ENCODE peak calls at places on chromosomes 12 and 14, in nine cellular contexts. One of them, this sample, is unnamed.

GRCh38 chr14:64800000-64800399 is 79.7 kb downstream of the SPTB start:
- DNase-seq in GM12865: peak; percentile 25
- DNase-seq in testis: peak; percentile 49
- DNase-seq in EL: peak; percentile 56
- DNase-seq in activated gamma-delta T cell treated with Interleukin-2 at 50 U/mL for 16 hours: no peak
- DNase-seq in activated T-cell treated with anti-CD3 and anti-CD28 coated beads, Interleukin-2, amount 50 U/mL, for 72 hours: no peak
- DNase-seq in LoVo: peak; percentile 37
- DNase-seq in stimulated activated CD8-positive, alpha-beta memory T cell treated with anti-CD3 and anti-CD28 coated beads, Interleukin-15, amount 100 ng/mL, for 24 hours: no peak
- DNase-seq in cardiac fibroblast: peak; percentile 51
- DNase-seq in this sample: no peak

GRCh38 chr14:59028476-59029202 is 159.8 kb upstream of the DAAM1 start:
- DNase-seq in GM12865: peak; percentile 82
- DNase-seq in testis: peak; percentile 76
- DNase-seq in EL: peak; percentile 98
- DNase-seq in activated gamma-delta T cell treated with Interleukin-2 at 50 U/mL for 16 hours: no peak
- DNase-seq in activated T-cell treated with anti-CD3 and anti-CD28 coated beads, Interleukin-2, amount 50 U/mL, for 72 hours: peak; percentile 42
- DNase-seq in LoVo: peak; percentile 78
- DNase-seq in stimulated activated CD8-positive, alpha-beta memory T cell treated with anti-CD3 and anti-CD28 coated beads, Interleukin-15, amount 100 ng/mL, for 24 hours: no peak
- DNase-seq in cardiac fibroblast: peak; percentile 88
- DNase-seq in this sample: no peak

GRCh38 chr14:51513281-51513680 is 138.4 kb upstream of the FRMD6 start:
- DNase-seq in GM12865: no peak
- DNase-seq in testis: no peak
- DNase-seq in EL: peak; percentile 60
- DNase-seq in activated gamma-delta T cell treated with Interleukin-2 at 50 U/mL for 16 hours: no peak
- DNase-seq in activated T-cell treated with anti-CD3 and anti-CD28 coated beads, Interleukin-2, amount 50 U/mL, for 72 hours: no peak
- DNase-seq in LoVo: no peak
- DNase-seq in stimulated activated CD8-positive, alpha-beta memory T cell treated with anti-CD3 and anti-CD28 coated beads, Interleukin-15, amount 100 ng/mL, for 24 hours: no peak
- DNase-seq in cardiac fibroblast: no peak
- DNase-seq in this sample: no peak

GRCh38 chr12:116642683-116643082 is 83.5 kb downstream of the MAP1LC3B2 start:
- DNase-seq in GM12865: peak; percentile 5
- DNase-seq in testis: no peak
- DNase-seq in EL: no peak
- DNase-seq in activated gamma-delta T cell treated with Interleukin-2 at 50 U/mL for 16 hours: no peak
- DNase-seq in activated T-cell treated with anti-CD3 and anti-CD28 coated beads, Interleukin-2, amount 50 U/mL, for 72 hours: no peak
- DNase-seq in LoVo: no peak
- DNase-seq in stimulated activated CD8-positive, alpha-beta memory T cell treated with anti-CD3 and anti-CD28 coated beads, Interleukin-15, amount 100 ng/mL, for 24 hours: no peak
- DNase-seq in cardiac fibroblast: no peak
- DNase-seq in this sample: no peak

GRCh38 chr14:72416892-72417291 is 477.0 kb downstream of the DPF3 start:
- DNase-seq in GM12865: peak; percentile 56
- DNase-seq in testis: peak; percentile 30
- DNase-seq in EL: no peak
- DNase-seq in activated gamma-delta T cell treated with Interleukin-2 at 50 U/mL for 16 hours: no peak
- DNase-seq in activated T-cell treated with anti-CD3 and anti-CD28 coated beads, Interleukin-2, amount 50 U/mL, for 72 hours: no peak
- DNase-seq in LoVo: peak; percentile 34
- DNase-seq in stimulated activated CD8-positive, alpha-beta memory T cell treated with anti-CD3 and anti-CD28 coated beads, Interleukin-15, amount 100 ng/mL, for 24 hours: no peak
- DNase-seq in cardiac fibroblast: no peak
- DNase-seq in this sample: no peak

GRCh38 chr14:104363891-104364760 is 215.4 kb upstream of the C14orf180 start:
- DNase-seq in GM12865: no peak
- DNase-seq in testis: no peak
- DNase-seq in EL: no peak
- DNase-seq in activated gamma-delta T cell treated with Interleukin-2 at 50 U/mL for 16 hours: no peak
- DNase-seq in activated T-cell treated with anti-CD3 and anti-CD28 coated beads, Interleukin-2, amount 50 U/mL, for 72 hours: no peak
- DNase-seq in LoVo: no peak
- DNase-seq in stimulated activated CD8-positive, alpha-beta memory T cell treated with anti-CD3 and anti-CD28 coated beads, Interleukin-15, amount 100 ng/mL, for 24 hours: no peak
- DNase-seq in cardiac fibroblast: no peak
- DNase-seq in this sample: no peak

GRCh38 chr12:118704517-118704916 is 276.8 kb upstream of the SRRM4 start:
- DNase-seq in GM12865: no peak
- DNase-seq in testis: no peak
- DNase-seq in EL: no peak
- DNase-seq in activated gamma-delta T cell treated with Interleukin-2 at 50 U/mL for 16 hours: no peak
- DNase-seq in activated T-cell treated with anti-CD3 and anti-CD28 coated beads, Interleukin-2, amount 50 U/mL, for 72 hours: no peak
- DNase-seq in LoVo: no peak
- DNase-seq in stimulated activated CD8-positive, alpha-beta memory T cell treated with anti-CD3 and anti-CD28 coated beads, Interleukin-15, amount 100 ng/mL, for 24 hours: no peak
- DNase-seq in cardiac fibroblast: no peak
- DNase-seq in this sample: no peak

GRCh38 chr14:39762576-39763401 is 330.6 kb upstream of the FBXO33 start:
- DNase-seq in GM12865: peak; percentile 80
- DNase-seq in testis: no peak
- DNase-seq in EL: no peak
- DNase-seq in activated gamma-delta T cell treated with Interleukin-2 at 50 U/mL for 16 hours: no peak
- DNase-seq in activated T-cell treated with anti-CD3 and anti-CD28 coated beads, Interleukin-2, amount 50 U/mL, for 72 hours: peak; percentile 19
- DNase-seq in LoVo: no peak
- DNase-seq in stimulated activated CD8-positive, alpha-beta memory T cell treated with anti-CD3 and anti-CD28 coated beads, Interleukin-15, amount 100 ng/mL, for 24 hours: no peak
- DNase-seq in cardiac fibroblast: no peak
- DNase-seq in this sample: no peak

GRCh38 chr12:48029811-48030650 is 25.8 kb upstream of the COL2A1 start:
- DNase-seq in GM12865: no peak
- DNase-seq in testis: no peak
- DNase-seq in EL: no peak
- DNase-seq in activated gamma-delta T cell treated with Interleukin-2 at 50 U/mL for 16 hours: no peak
- DNase-seq in activated T-cell treated with anti-CD3 and anti-CD28 coated beads, Interleukin-2, amount 50 U/mL, for 72 hours: no peak
- DNase-seq in LoVo: no peak
- DNase-seq in stimulated activated CD8-positive, alpha-beta memory T cell treated with anti-CD3 and anti-CD28 coated beads, Interleukin-15, amount 100 ng/mL, for 24 hours: no peak
- DNase-seq in cardiac fibroblast: no peak
- DNase-seq in this sample: no peak

GRCh38 chr14:96275182-96276112 is 19.4 kb downstream of the BDKRB1 start:
- DNase-seq in GM12865: peak; percentile 67
- DNase-seq in testis: peak; percentile 85
- DNase-seq in EL: peak; percentile 74
- DNase-seq in activated gamma-delta T cell treated with Interleukin-2 at 50 U/mL for 16 hours: peak; percentile 49
- DNase-seq in activated T-cell treated with anti-CD3 and anti-CD28 coated beads, Interleukin-2, amount 50 U/mL, for 72 hours: peak; percentile 78
- DNase-seq in LoVo: peak; percentile 61
- DNase-seq in stimulated activated CD8-positive, alpha-beta memory T cell treated with anti-CD3 and anti-CD28 coated beads, Interleukin-15, amount 100 ng/mL, for 24 hours: peak; percentile 53
- DNase-seq in cardiac fibroblast: peak; percentile 82
- DNase-seq in this sample: peak; percentile 90

GRCh38 chr12:81757731-81758325 is 1.3 kb downstream of the PPFIA2 start:
- DNase-seq in GM12865: no peak
- DNase-seq in testis: no peak
- DNase-seq in EL: no peak
- DNase-seq in activated gamma-delta T cell treated with Interleukin-2 at 50 U/mL for 16 hours: no peak
- DNase-seq in activated T-cell treated with anti-CD3 and anti-CD28 coated beads, Interleukin-2, amount 50 U/mL, for 72 hours: no peak
- DNase-seq in LoVo: no peak
- DNase-seq in stimulated activated CD8-positive, alpha-beta memory T cell treated with anti-CD3 and anti-CD28 coated beads, Interleukin-15, amount 100 ng/mL, for 24 hours: no peak
- DNase-seq in cardiac fibroblast: no peak
- DNase-seq in this sample: no peak

GRCh38 chr12:127599441-127599840 is 667.5 kb upstream of the TMEM132C start:
- DNase-seq in GM12865: no peak
- DNase-seq in testis: no peak
- DNase-seq in EL: no peak
- DNase-seq in activated gamma-delta T cell treated with Interleukin-2 at 50 U/mL for 16 hours: no peak
- DNase-seq in activated T-cell treated with anti-CD3 and anti-CD28 coated beads, Interleukin-2, amount 50 U/mL, for 72 hours: no peak
- DNase-seq in LoVo: no peak
- DNase-seq in stimulated activated CD8-positive, alpha-beta memory T cell treated with anti-CD3 and anti-CD28 coated beads, Interleukin-15, amount 100 ng/mL, for 24 hours: no peak
- DNase-seq in cardiac fibroblast: no peak
- DNase-seq in this sample: no peak

GRCh38 chr12:127063339-127064090 is 1203.5 kb upstream of the TMEM132C start:
- DNase-seq in GM12865: no peak
- DNase-seq in testis: no peak
- DNase-seq in EL: no peak
- DNase-seq in activated gamma-delta T cell treated with Interleukin-2 at 50 U/mL for 16 hours: no peak
- DNase-seq in activated T-cell treated with anti-CD3 and anti-CD28 coated beads, Interleukin-2, amount 50 U/mL, for 72 hours: no peak
- DNase-seq in LoVo: no peak
- DNase-seq in stimulated activated CD8-positive, alpha-beta memory T cell treated with anti-CD3 and anti-CD28 coated beads, Interleukin-15, amount 100 ng/mL, for 24 hours: no peak
- DNase-seq in cardiac fibroblast: no peak
- DNase-seq in this sample: no peak

GRCh38 chr12:101256271-101256670 is 23.6 kb upstream of the UTP20 start:
- DNase-seq in GM12865: no peak
- DNase-seq in testis: no peak
- DNase-seq in EL: peak; percentile 3
- DNase-seq in activated gamma-delta T cell treated with Interleukin-2 at 50 U/mL for 16 hours: no peak
- DNase-seq in activated T-cell treated with anti-CD3 and anti-CD28 coated beads, Interleukin-2, amount 50 U/mL, for 72 hours: no peak
- DNase-seq in LoVo: no peak
- DNase-seq in stimulated activated CD8-positive, alpha-beta memory T cell treated with anti-CD3 and anti-CD28 coated beads, Interleukin-15, amount 100 ng/mL, for 24 hours: no peak
- DNase-seq in cardiac fibroblast: no peak
- DNase-seq in this sample: no peak

GRCh38 chr14:70660967-70661871 is 19.5 kb downstream of the TTC9 start:
- DNase-seq in GM12865: peak; percentile 74
- DNase-seq in testis: no peak
- DNase-seq in EL: no peak
- DNase-seq in activated gamma-delta T cell treated with Interleukin-2 at 50 U/mL for 16 hours: peak; percentile 48
- DNase-seq in activated T-cell treated with anti-CD3 and anti-CD28 coated beads, Interleukin-2, amount 50 U/mL, for 72 hours: peak; percentile 53
- DNase-seq in LoVo: no peak
- DNase-seq in stimulated activated CD8-positive, alpha-beta memory T cell treated with anti-CD3 and anti-CD28 coated beads, Interleukin-15, amount 100 ng/mL, for 24 hours: no peak
- DNase-seq in cardiac fibroblast: no peak
- DNase-seq in this sample: no peak

GRCh38 chr14:34036319-34036761 is 85.5 kb upstream of the EGLN3 start:
- DNase-seq in GM12865: no peak
- DNase-seq in testis: no peak
- DNase-seq in EL: no peak
- DNase-seq in activated gamma-delta T cell treated with Interleukin-2 at 50 U/mL for 16 hours: no peak
- DNase-seq in activated T-cell treated with anti-CD3 and anti-CD28 coated beads, Interleukin-2, amount 50 U/mL, for 72 hours: no peak
- DNase-seq in LoVo: no peak
- DNase-seq in stimulated activated CD8-positive, alpha-beta memory T cell treated with anti-CD3 and anti-CD28 coated beads, Interleukin-15, amount 100 ng/mL, for 24 hours: no peak
- DNase-seq in cardiac fibroblast: peak; percentile 71
- DNase-seq in this sample: no peak

GRCh38 chr14:89501381-89501780 is 84.3 kb upstream of the FOXN3 start:
- DNase-seq in GM12865: no peak
- DNase-seq in testis: no peak
- DNase-seq in EL: no peak
- DNase-seq in activated gamma-delta T cell treated with Interleukin-2 at 50 U/mL for 16 hours: no peak
- DNase-seq in activated T-cell treated with anti-CD3 and anti-CD28 coated beads, Interleukin-2, amount 50 U/mL, for 72 hours: no peak
- DNase-seq in LoVo: no peak
- DNase-seq in stimulated activated CD8-positive, alpha-beta memory T cell treated with anti-CD3 and anti-CD28 coated beads, Interleukin-15, amount 100 ng/mL, for 24 hours: no peak
- DNase-seq in cardiac fibroblast: no peak
- DNase-seq in this sample: no peak

GRCh38 chr12:48758186-48758585 is 30.7 kb downstream of the ADCY6 start:
- DNase-seq in GM12865: no peak
- DNase-seq in testis: no peak
- DNase-seq in EL: no peak
- DNase-seq in activated gamma-delta T cell treated with Interleukin-2 at 50 U/mL for 16 hours: no peak
- DNase-seq in activated T-cell treated with anti-CD3 and anti-CD28 coated beads, Interleukin-2, amount 50 U/mL, for 72 hours: no peak
- DNase-seq in LoVo: no peak
- DNase-seq in stimulated activated CD8-positive, alpha-beta memory T cell treated with anti-CD3 and anti-CD28 coated beads, Interleukin-15, amount 100 ng/mL, for 24 hours: no peak
- DNase-seq in cardiac fibroblast: no peak
- DNase-seq in this sample: no peak

GRCh38 chr12:23555808-23556207 is 393.7 kb downstream of the SOX5 start:
- DNase-seq in GM12865: no peak
- DNase-seq in testis: no peak
- DNase-seq in EL: no peak
- DNase-seq in activated gamma-delta T cell treated with Interleukin-2 at 50 U/mL for 16 hours: no peak
- DNase-seq in activated T-cell treated with anti-CD3 and anti-CD28 coated beads, Interleukin-2, amount 50 U/mL, for 72 hours: no peak
- DNase-seq in LoVo: no peak
- DNase-seq in stimulated activated CD8-positive, alpha-beta memory T cell treated with anti-CD3 and anti-CD28 coated beads, Interleukin-15, amount 100 ng/mL, for 24 hours: no peak
- DNase-seq in cardiac fibroblast: no peak
- DNase-seq in this sample: no peak

GRCh38 chr14:64956697-64957412 is 14.3 kb upstream of the GPX2 start:
- DNase-seq in GM12865: no peak
- DNase-seq in testis: no peak
- DNase-seq in EL: no peak
- DNase-seq in activated gamma-delta T cell treated with Interleukin-2 at 50 U/mL for 16 hours: no peak
- DNase-seq in activated T-cell treated with anti-CD3 and anti-CD28 coated beads, Interleukin-2, amount 50 U/mL, for 72 hours: no peak
- DNase-seq in LoVo: no peak
- DNase-seq in stimulated activated CD8-positive, alpha-beta memory T cell treated with anti-CD3 and anti-CD28 coated beads, Interleukin-15, amount 100 ng/mL, for 24 hours: no peak
- DNase-seq in cardiac fibroblast: no peak
- DNase-seq in this sample: no peak

This sample was measured in osteocyte.